ENCODE peak calls at places on chromosome 12, in nine cellular contexts. R, N, B, T, U, G, A, I and L are unnamed samples.

GRCh38 chr12:132486576-132486975 is 3.4 kb upstream of the FBRSL1 start:
- DNase-seq in N (no peak), I (peak), R (no peak), B (no peak), A (no peak), U (no peak), G (no peak), T (no peak), L (no peak)

GRCh38 chr12:48972213-48973021 is 882 bp upstream of the WNT10B start:
- DNase-seq in U (no peak), B (peak), G (no peak), A (no peak), N (no peak), I (no peak), R (no peak), T (no peak), L (no peak)

GRCh38 chr12:3669594-3669993 is 83.3 kb downstream of the CRACR2A start:
- DNase-seq in G (no peak), T (no peak), R (no peak), U (no peak), I (no peak), A (no peak), N (no peak), B (no peak), L (no peak)

GRCh38 chr12:26229910-26230309 is 34.5 kb downstream of the SSPN start:
- DNase-seq in G (no peak), A (no peak), R (no peak), T (no peak), B (no peak), I (no peak), U (no peak), N (no peak), L (no peak)

GRCh38 chr12:18145924-18146323 is 55.9 kb upstream of the RERGL start:
- DNase-seq in G (no peak), A (no peak), B (no peak), R (no peak), N (no peak), I (no peak), U (peak), T (no peak), L (no peak)

GRCh38 chr12:120783197-120783596 is 57.6 kb downstream of the ACADS start:
- DNase-seq in T (no peak), N (no peak), A (no peak), I (no peak), G (no peak), B (peak), R (no peak), U (peak), L (no peak)

GRCh38 chr12:98198261-98198982 is 317.0 kb upstream of the TMPO start:
- DNase-seq in R (no peak), N (no peak), I (no peak), G (no peak), B (peak), T (no peak), U (peak), A (no peak), L (no peak)

GRCh38 chr12:76777765-76778216 is 13.9 kb downstream of the ZDHHC17 start:
- DNase-seq in A (no peak), G (no peak), B (no peak), I (no peak), U (no peak), N (peak), R (no peak), T (no peak), L (no peak)

GRCh38 chr12:58225067-58225877 is 283.9 kb downstream of the ATP23 start:
- DNase-seq in N (no peak), T (no peak), G (no peak), I (no peak), A (no peak), U (no peak), R (no peak), B (no peak), L (no peak)

GRCh38 chr12:9381619-9382018 is 173.4 kb upstream of the PZP start:
- DNase-seq in I (no peak), R (no peak), A (no peak), N (no peak), T (no peak), G (no peak), U (no peak), B (no peak), L (no peak)

GRCh38 chr12:49748306-49748705 is 6.9 kb downstream of the TMBIM6 start:
- DNase-seq in T (no peak), G (no peak), U (no peak), A (no peak), N (no peak), I (no peak), R (no peak), B (peak), L (no peak)

GRCh38 chr12:76786986-76787385 is 23.1 kb downstream of the ZDHHC17 start:
- DNase-seq in N (no peak), U (no peak), R (no peak), B (no peak), I (no peak), T (no peak), G (no peak), A (no peak), L (no peak)

GRCh38 chr12:91058821-91059220 is 997 bp upstream of the KERA start:
- DNase-seq in G (no peak), B (no peak), N (no peak), R (no peak), T (no peak), U (peak), A (no peak), I (no peak), L (no peak)

GRCh38 chr12:43835264-43835655 is 621 bp upstream of the TMEM117 start:
- DNase-seq in R (no peak), T (no peak), U (no peak), N (no peak), I (no peak), A (no peak), G (no peak), B (peak), L (no peak)

GRCh38 chr12:7142057-7142644 is 12.0 kb downstream of the CLSTN3 start:
- DNase-seq in G (peak), U (peak), T (peak), R (peak), A (peak), I (no peak), N (peak), B (peak), L (peak)

GRCh38 chr12:96985515-96986362 is 78.7 kb downstream of the NEDD1 start:
- DNase-seq in A (no peak), T (peak), N (peak), I (no peak), R (peak), G (peak), B (no peak), U (no peak), L (peak)

GRCh38 chr12:49580572-49581535 is 12.9 kb upstream of the MCRS1 start:
- DNase-seq in N (peak), U (peak), I (peak), B (peak), G (peak), R (peak), A (peak), T (peak), L (peak)

GRCh38 chr12:61870658-61871559 is 389.3 kb upstream of the USP15 start:
- DNase-seq in A (no peak), I (no peak), R (no peak), N (no peak), B (no peak), U (no peak), T (no peak), G (no peak), L (no peak)

GRCh38 chr12:104958009-104958945 is at the start of gene SLC41A2:
- DNase-seq in G (peak), R (peak), B (peak), T (peak), A (peak), N (peak), U (peak), I (peak), L (peak)

GRCh38 chr12:124453419-124454351 is 113.7 kb downstream of the NCOR2 start:
- DNase-seq in B (peak), I (peak), U (peak), N (peak), R (no peak), G (no peak), T (no peak), A (peak), L (no peak)

GRCh38 chr12:1246637-1247036 is 255.6 kb downstream of the ERC1 start:
- DNase-seq in T (no peak), G (no peak), R (no peak), U (no peak), I (no peak), N (no peak), A (no peak), B (no peak), L (no peak)

GRCh38 chr12:20567413-20567812 is 127.7 kb upstream of the SLCO1C1 start:
- DNase-seq in T (no peak), I (no peak), R (no peak), U (peak), B (peak), A (no peak), G (no peak), N (no peak), L (no peak)

GRCh38 chr12:110543252-110543959 is 39.7 kb downstream of the PPTC7 start:
- DNase-seq in T (no peak), A (no peak), I (peak), N (no peak), R (no peak), G (no peak), U (peak), B (peak), L (no peak)

GRCh38 chr12:49885663-49886461 is 17.8 kb downstream of the FAIM2 start:
- DNase-seq in A (no peak), G (no peak), U (no peak), B (no peak), R (no peak), T (no peak), N (no peak), I (peak), L (no peak)

GRCh38 chr12:110537605-110538409 is 35.7 kb downstream of the RAD9B start:
- DNase-seq in N (no peak), T (no peak), U (peak), B (peak), R (no peak), I (peak), G (no peak), A (no peak), L (no peak)

GRCh38 chr12:8697476-8698131 is at the start of gene RIMKLB:
- DNase-seq in G (peak), N (peak), U (peak), T (peak), A (peak), R (peak), B (peak), I (peak), L (peak)

GRCh38 chr12:48630346-48630745 is 51.7 kb downstream of the KANSL2 start:
- DNase-seq in U (no peak), N (no peak), T (no peak), I (no peak), B (no peak), A (no peak), G (no peak), R (no peak), L (no peak)

GRCh38 chr12:103334447-103334846 is 161.3 kb downstream of the C12orf42 start:
- DNase-seq in N (no peak), T (no peak), G (no peak), I (no peak), A (no peak), U (no peak), B (no peak), R (no peak), L (no peak)
- TF ChIP-seq CTCF in N (no peak), T (no peak), G (no peak), I (no peak), A (no peak), U (no peak), B (no peak), R (no peak), L (no peak)

GRCh38 chr12:78584695-78585094 is 279.9 kb upstream of the SYT1 start:
- DNase-seq in I (no peak), G (no peak), R (peak), A (no peak), N (no peak), U (peak), T (peak), B (peak), L (peak)
- TF ChIP-seq CTCF in I (peak), G (peak), R (peak), A (no peak), N (no peak), U (peak), T (peak), B (peak), L (peak)

GRCh38 chr12:103786201-103786600 is 54.8 kb downstream of the NT5DC3 start:
- DNase-seq in I (no peak), T (no peak), N (no peak), B (no peak), U (no peak), R (no peak), G (no peak), A (no peak), L (no peak)

GRCh38 chr12:103785243-103786031 is 55.6 kb downstream of the NT5DC3 start:
- DNase-seq in U (no peak), B (peak), G (no peak), I (no peak), A (no peak), T (no peak), R (no peak), N (no peak), L (no peak)

GRCh38 chr12:103782399-103782798 is 58.6 kb downstream of the NT5DC3 start:
- DNase-seq in G (no peak), N (no peak), R (no peak), T (no peak), B (no peak), I (no peak), A (no peak), U (no peak), L (no peak)

GRCh38 chr12:103780992-103781391 is 60.0 kb downstream of the NT5DC3 start:
- DNase-seq in A (no peak), U (no peak), N (no peak), R (no peak), I (no peak), T (no peak), B (no peak), G (no peak), L (no peak)

DNA sequence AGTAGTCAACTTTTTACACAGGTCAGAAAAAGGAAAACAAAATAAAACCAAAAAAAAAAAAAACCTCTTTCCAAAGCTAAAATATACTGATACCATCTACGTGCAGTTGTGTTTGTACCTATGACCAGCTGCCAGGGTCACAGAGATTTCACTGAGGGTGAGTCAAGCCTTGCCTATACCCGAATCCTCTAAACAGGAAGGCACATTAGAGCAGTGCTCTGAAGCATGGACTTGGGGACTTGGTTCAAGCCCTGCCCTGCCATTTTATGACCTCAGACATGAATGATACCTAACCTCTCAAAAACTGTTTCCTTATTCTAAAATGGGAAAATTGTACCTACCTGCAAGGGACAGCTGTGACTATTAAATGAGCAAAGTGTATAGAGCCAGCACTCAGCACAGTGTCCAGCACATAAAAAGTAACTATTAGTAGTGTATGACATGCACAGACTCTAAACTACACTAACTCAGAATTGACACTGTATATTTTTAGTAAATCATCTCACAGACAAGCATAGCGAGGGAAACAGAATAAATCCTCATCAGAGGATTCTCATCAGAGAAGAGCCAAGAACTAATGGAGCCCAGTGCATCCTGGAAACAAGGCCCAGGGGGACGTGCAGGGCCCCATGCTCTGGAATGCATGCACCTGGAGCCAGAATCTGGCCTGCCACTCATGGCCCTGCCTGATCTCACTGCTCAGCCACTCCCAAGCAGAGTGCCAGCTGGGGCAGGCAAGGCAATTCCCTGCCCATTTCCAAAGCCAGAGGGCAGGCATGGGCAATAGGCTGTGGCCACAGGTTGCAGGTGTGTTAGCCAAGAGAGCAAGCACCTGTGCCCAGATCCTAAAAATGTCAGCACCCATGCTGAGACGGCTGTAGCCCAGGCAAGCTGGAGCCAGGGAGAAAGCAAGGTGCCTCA is 57.0 kb downstream of the NT5DC3 start:
- DNase-seq in B (no peak), R (no peak), G (no peak), N (no peak), U (no peak), A (no peak), T (no peak), I (no peak), L (no peak)
- TF ChIP-seq CTCF in B (no peak), R (no peak), G (no peak), N (no peak), U (peak), A (no peak), T (no peak), I (peak), L (no peak)

GRCh38 chr12:53941750-53942149 is 3.1 kb downstream of the HOXC13 start:
- DNase-seq in A (no peak), T (no peak), N (no peak), G (no peak), B (no peak), R (no peak), I (no peak), U (no peak), L (no peak)
- TF ChIP-seq CTCF in A (no peak), T (no peak), N (no peak), G (no peak), B (no peak), R (no peak), I (no peak), U (no peak), L (no peak)